ENCODE peak calls at places on chromosomes 2 and 18, in five cellular contexts. K is cardiac muscle cell, B is H9, G is AG09309, S is breast epithelium. W is an unnamed sample.

GRCh38 chr18:65221736-65222135 is 529.1 kb upstream of the CDH7 start:
- DNase-seq in K (no peak), G (no peak), S (no peak), B (no peak), W (no peak)

GRCh38 chr2:190283783-190284182 is 35.8 kb downstream of the HIBCH start:
- DNase-seq in B (no peak), S (no peak), K (no peak), G (peak; percentile 21), W (no peak)

GRCh38 chr18:36028859-36029258 is 38.5 kb downstream of the RPRD1A start:
- DNase-seq in B (no peak), S (no peak), K (peak; percentile 21), G (no peak), W (no peak)

GRCh38 chr18:27121108-27121507 is 64.0 kb downstream of the CHST9 start:
- DNase-seq in K (no peak), S (no peak), B (no peak), G (no peak), W (no peak)

GRCh38 chr2:230908595-230909191 is 16.3 kb downstream of the GPR55 start:
- DNase-seq in B (peak; percentile 33), S (peak; percentile 12), G (peak; percentile 33), K (peak; percentile 67), W (peak; percentile 76)

GRCh38 chr18:2551425-2551824 is 19.9 kb downstream of the METTL4 start:
- DNase-seq in B (no peak), S (no peak), K (no peak), G (no peak), W (no peak)

GRCh38 chr2:214593723-214594122 is 182.9 kb downstream of the VWC2L start:
- DNase-seq in S (no peak), K (peak; percentile 44), G (peak; percentile 27), B (peak; percentile 49), W (peak; percentile 96)

GRCh38 chr2:58186501-58186900 is 54.6 kb downstream of the FANCL start:
- DNase-seq in S (no peak), G (no peak), B (no peak), K (no peak), W (no peak)

GRCh38 chr18:179499-179898 is 21.1 kb downstream of the USP14 start:
- DNase-seq in S (no peak), G (no peak), B (no peak), K (no peak), W (no peak)

GRCh38 chr18:26367425-26367824 is 141.2 kb downstream of the TAF4B start:
- DNase-seq in B (no peak), G (no peak), K (no peak), S (no peak), W (no peak)

GRCh38 chr18:62407660-62408059 is 82.5 kb downstream of the TNFRSF11A start:
- DNase-seq in S (no peak), G (no peak), K (no peak), B (no peak), W (no peak)

GRCh38 chr2:38697116-38697840 is 31.4 kb downstream of the GALM start:
- DNase-seq in B (no peak), G (no peak), S (peak; percentile 85), K (no peak), W (no peak)

GRCh38 chr2:233676046-233676445 is 4.3 kb downstream of the UGT1A9 start:
- DNase-seq in B (no peak), K (no peak), G (no peak), S (no peak), W (no peak)

GRCh38 chr2:96891591-96892333 is 21.9 kb upstream of the SEMA4C start:
- DNase-seq in G (no peak), S (no peak), B (no peak), K (peak; percentile 61), W (no peak)

GRCh38 chr2:69720404-69720803 is 21.5 kb upstream of the ANXA4 start:
- DNase-seq in G (no peak), K (peak; percentile 31), S (no peak), B (no peak), W (no peak)

GRCh38 chr2:221104391-221104811 is 467.7 kb downstream of the EPHA4 start:
- DNase-seq in G (no peak), B (peak; percentile 68), K (peak; percentile 44), S (no peak), W (no peak)

GRCh38 chr18:24506175-24506574 is 45.7 kb downstream of the HRH4 start:
- DNase-seq in K (no peak), G (no peak), S (no peak), B (no peak), W (no peak)

GRCh38 chr2:28025116-28025515 is 134.6 kb downstream of the BABAM2 start:
- DNase-seq in S (no peak), B (no peak), K (peak; percentile 18), G (no peak), W (no peak)

GRCh38 chr2:42722328-42723190 is 41.4 kb downstream of the OXER1 start:
- DNase-seq in B (no peak), S (no peak), K (peak; percentile 95), G (peak; percentile 79), W (peak; percentile 74)

GRCh38 chr2:10680957-10681356 is 8.8 kb downstream of the NOL10 start:
- DNase-seq in K (no peak), G (no peak), S (no peak), B (no peak), W (no peak)

GRCh38 chr18:42082415-42083234 is 127.6 kb downstream of the PIK3C3 start:
- DNase-seq in K (no peak), S (no peak), B (no peak), G (no peak), W (no peak)

GRCh38 chr2:2721296-2721835 is 390.3 kb upstream of the MYT1L start:
- DNase-seq in K (no peak), S (no peak), B (no peak), G (no peak), W (no peak)

GRCh38 chr2:221501210-221501882 is 70.8 kb downstream of the EPHA4 start:
- DNase-seq in K (peak; percentile 86), B (no peak), S (no peak), G (no peak), W (peak; percentile 74)

GRCh38 chr2:83990601-83991000 is 468.5 kb downstream of the SUCLG1 start:
- DNase-seq in B (no peak), K (no peak), S (no peak), G (no peak), W (no peak)

GRCh38 chr2:190649035-190649797 is at the start of gene NAB1:
- DNase-seq in S (peak; percentile 57), K (peak; percentile 57), G (no peak), B (peak; percentile 61), W (no peak)

GRCh38 chr18:25298853-25299274 is 53.1 kb downstream of the ZNF521 start:
- DNase-seq in K (peak; percentile 82), B (no peak), G (peak; percentile 59), S (no peak), W (peak; percentile 76)

GRCh38 chr2:46173030-46173429 is 124.2 kb upstream of the EPAS1 start:
- DNase-seq in K (no peak), S (no peak), B (no peak), G (no peak), W (no peak)

GRCh38 chr18:69684789-69685188 is 262.9 kb downstream of the CD226 start:
- DNase-seq in G (no peak), S (no peak), B (no peak), K (no peak), W (no peak)

GRCh38 chr2:35104306-35104705 is 1251.3 kb upstream of the CRIM1 start:
- DNase-seq in G (no peak), B (no peak), K (no peak), S (no peak), W (no peak)

DNA sequence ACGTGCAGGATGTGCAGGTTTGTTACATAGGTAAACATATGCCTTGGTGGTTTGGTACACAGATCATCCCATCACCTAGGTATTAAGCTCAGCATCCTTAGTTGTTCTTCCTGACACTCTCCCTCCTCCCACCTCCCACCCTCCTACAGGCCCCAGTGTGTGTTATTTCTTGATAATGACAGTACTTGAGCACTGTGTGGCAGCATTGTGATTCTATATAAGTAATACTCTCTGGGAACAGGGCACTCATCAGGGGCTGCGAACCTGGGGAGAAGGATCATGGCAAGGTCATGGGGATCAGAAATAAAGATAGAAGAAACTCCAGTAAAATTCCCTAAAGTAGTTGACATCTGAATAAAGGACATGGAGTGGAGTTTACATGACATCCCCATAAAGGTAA is 1256.2 kb upstream of the CRIM1 start:
- DNase-seq in S (no peak), G (no peak), B (no peak), K (no peak), W (no peak)
- TF ChIP-seq CTCF in S (no peak), G (no peak), B (peak; percentile 23), K (no peak), W (no peak)

GRCh38 chr2:239824866-239825704 is 200.1 kb downstream of the NDUFA10 start:
- DNase-seq in K (no peak), B (peak; percentile 59), S (peak; percentile 19), G (no peak), W (no peak)
- TF ChIP-seq CTCF in K (no peak), B (peak; percentile 63), S (no peak), G (no peak), W (no peak)

GRCh38 chr2:134228493-134228903 is 25.4 kb upstream of the MGAT5 start:
- DNase-seq in S (no peak), B (no peak), K (no peak), G (no peak), W (no peak)
- TF ChIP-seq CTCF in S (no peak), B (peak; percentile 61), K (peak; percentile 36), G (peak; percentile 31), W (peak; percentile 86)

GRCh38 chr2:104976603-104977120 is 61.2 kb upstream of the MRPS9 start:
- DNase-seq in K (no peak), G (no peak), S (no peak), B (peak; percentile 61), W (no peak)
- TF ChIP-seq CTCF in K (no peak), G (no peak), S (no peak), B (peak; percentile 66), W (peak; percentile 43)

GRCh38 chr18:45383228-45383627 is 232.0 kb upstream of the SLC14A2 start:
- DNase-seq in B (no peak), G (no peak), K (no peak), S (no peak), W (no peak)

GRCh38 chr18:45384137-45384998 is 230.9 kb upstream of the SLC14A2 start:
- DNase-seq in G (no peak), B (peak; percentile 72), K (peak; percentile 60), S (no peak), W (no peak)

DNA sequence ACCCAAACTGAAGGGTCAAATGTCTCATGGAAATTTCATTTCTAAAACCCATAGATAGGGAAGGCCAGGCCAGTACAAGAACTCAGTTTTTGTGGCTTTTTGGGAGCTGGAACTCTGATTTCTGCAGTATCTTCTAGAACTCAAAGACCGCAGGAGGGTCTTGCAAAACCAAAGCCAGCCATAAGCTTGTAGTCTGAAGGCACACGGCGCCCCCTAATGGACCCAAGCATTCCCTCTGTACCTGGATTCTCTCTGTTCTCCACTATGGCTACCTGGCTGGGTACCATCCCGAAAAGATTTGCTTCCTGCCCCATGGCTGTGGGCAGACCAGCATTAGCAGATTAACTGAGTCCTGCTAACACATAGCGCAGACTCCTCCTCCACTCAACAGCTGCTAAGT is 229.0 kb upstream of the SLC14A2 start:
- DNase-seq in B (peak; percentile 71), S (no peak), K (peak; percentile 56), G (no peak), W (no peak)
- TF ChIP-seq CTCF in B (peak; percentile 85), S (peak; percentile 24), K (peak; percentile 66), G (peak; percentile 73), W (peak; percentile 78)

GRCh38 chr18:31396796-31397195 is 20.2 kb downstream of the DSG4 start:
- DNase-seq in B (no peak), G (no peak), S (no peak), K (no peak), W (no peak)
- TF ChIP-seq CTCF in B (no peak), G (no peak), S (no peak), K (no peak), W (peak; percentile 10)

W was measured in epithelial cell of proximal tubule.